ENCODE peak calls at places on chromosomes 13 and 19, in ten cellular contexts. B is LHCN-M2; Z is NCI-H146; L is iris pigment epithelial cell; X is neuronal stem cell; Q is stimulated activated CD4-positive, alpha-beta T cell treated with anti-CD3 and anti-CD28 coated beads, Interleukin-4, amount 100 ng/mL, for 24 hours; W is ACHN; H is left colon; M is glutamatergic neuron; J is cortex of kidney. C is an unnamed sample.

GRCh38 chr19:16899566-16900075 is 10.8 kb downstream of the F2RL3 start:
- DNase-seq in Q (no peak), L (peak), H (no peak), X (no peak), J (no peak), W (peak), M (peak), B (peak), Z (peak), C (peak)

GRCh38 chr19:28420731-28421550 is 792.0 kb downstream of the UQCRFS1 start:
- DNase-seq in Z (no peak), J (no peak), B (peak), H (no peak), M (no peak), Q (no peak), L (no peak), W (no peak), X (no peak), C (no peak)

GRCh38 chr13:98598043-98598442 is 21.1 kb upstream of the STK24 start:
- DNase-seq in L (no peak), Z (peak), X (no peak), M (no peak), W (no peak), B (no peak), H (no peak), Q (no peak), J (no peak), C (no peak)

GRCh38 chr19:35793381-35794165 is 18.2 kb downstream of the ARHGAP33 start:
- DNase-seq in M (no peak), X (no peak), W (no peak), Q (no peak), L (no peak), H (no peak), J (no peak), B (peak), Z (no peak), C (no peak)

GRCh38 chr19:5141278-5141925 is 172.5 kb downstream of the KDM4B start:
- DNase-seq in Q (no peak), B (no peak), M (no peak), W (no peak), X (no peak), Z (no peak), J (no peak), L (peak), H (no peak), C (no peak)

GRCh38 chr19:57560049-57560491 is 407 bp upstream of the ZNF550 start:
- DNase-seq in J (no peak), X (no peak), Z (no peak), H (no peak), M (no peak), Q (no peak), W (peak), B (peak), L (peak), C (no peak)

GRCh38 chr13:81929988-81930387 is 1589.1 kb upstream of the SPRY2 start:
- DNase-seq in L (peak), H (no peak), W (peak), Z (peak), B (no peak), X (peak), J (no peak), Q (no peak), M (no peak), C (no peak)

GRCh38 chr13:109275848-109276247 is 510.5 kb downstream of the IRS2 start:
- DNase-seq in J (no peak), W (no peak), Q (no peak), Z (no peak), M (peak), B (peak), H (peak), X (no peak), L (peak), C (no peak)

GRCh38 chr19:45098521-45099464 is 5.8 kb downstream of the PPP1R37 start:
- DNase-seq in W (no peak), L (peak), Z (no peak), B (no peak), J (no peak), M (no peak), X (no peak), H (no peak), Q (no peak), C (no peak)

GRCh38 chr19:42280761-42281174 is 11.7 kb downstream of the CIC start:
- DNase-seq in L (no peak), Z (no peak), B (peak), Q (peak), W (no peak), X (no peak), J (no peak), H (no peak), M (no peak), C (peak)

GRCh38 chr19:35006342-35006998 is 6.3 kb downstream of the GRAMD1A start:
- DNase-seq in M (no peak), Z (peak), H (peak), J (no peak), X (no peak), B (peak), L (peak), W (peak), Q (no peak), C (peak)

GRCh38 chr19:40229926-40230417 is 3.5 kb upstream of the CCNP start:
- DNase-seq in W (no peak), H (no peak), J (no peak), X (no peak), M (no peak), Z (no peak), B (no peak), Q (no peak), L (no peak), C (no peak)

GRCh38 chr13:82088781-82089180 is 1747.9 kb upstream of the SPRY2 start:
- DNase-seq in L (peak), Z (no peak), Q (no peak), X (no peak), H (no peak), J (no peak), W (no peak), M (no peak), B (no peak), C (no peak)

C was measured in colonic mucosa.